ENCODE peak calls at places on chromosome 19, in eight cellular contexts. D is breast epithelium; S is SK-N-SH; Q is fibroblast of lung; J is CD4-positive, alpha-beta memory T cell; R is uterus; W is neural progenitor cell; E is esophagus squamous epithelium. X is an unnamed sample.

GRCh38 chr19:35757231-35757748 is 461 bp upstream of the HSPB6 start:
- DNase-seq in D (no peak), S (peak; percentile 70), Q (peak; percentile 98), J (no peak), R (peak; percentile 98), W (peak; percentile 66), E (no peak), X (peak; percentile 97)

GRCh38 chr19:38634757-38635482 is 12.5 kb upstream of the ACTN4 start:
- DNase-seq in D (peak; percentile 76), S (peak; percentile 87), Q (peak; percentile 64), J (peak; percentile 59), R (peak; percentile 72), W (peak; percentile 67), E (no peak), X (peak; percentile 85)

GRCh38 chr19:55459551-55459949 is 1.9 kb downstream of the ISOC2 start:
- DNase-seq in D (no peak), S (no peak), Q (no peak), J (peak; percentile 11), R (no peak), W (no peak), E (no peak), X (no peak)

GRCh38 chr19:43664008-43664407 is 6.0 kb downstream of the PLAUR start:
- DNase-seq in D (no peak), S (no peak), Q (no peak), J (peak; percentile 88), R (no peak), W (no peak), E (no peak), X (no peak)

GRCh38 chr19:49591731-49592485 is 926 bp downstream of the PRR12 start:
- DNase-seq in D (no peak), S (peak; percentile 62), Q (peak; percentile 38), J (peak; percentile 61), R (peak; percentile 51), W (peak; percentile 71), E (no peak), X (no peak)

GRCh38 chr19:33359581-33359980 is 13.9 kb upstream of the CEBPG start:
- DNase-seq in D (no peak), S (no peak), Q (no peak), J (no peak), R (no peak), W (no peak), E (no peak), X (no peak)

GRCh38 chr19:54461201-54462071 is 2.1 kb downstream of the LENG9 start:
- DNase-seq in D (no peak), S (no peak), Q (peak; percentile 90), J (no peak), R (no peak), W (no peak), E (no peak), X (no peak)

GRCh38 chr19:13082192-13083007 is 20.3 kb downstream of the LYL1 start:
- DNase-seq in D (no peak), S (peak; percentile 66), Q (peak; percentile 53), J (no peak), R (peak; percentile 71), W (peak; percentile 74), E (no peak), X (no peak)

GRCh38 chr19:56333506-56333905 is 18.9 kb upstream of the ZSCAN5A start:
- DNase-seq in D (no peak), S (peak; percentile 64), Q (peak; percentile 62), J (no peak), R (no peak), W (peak; percentile 48), E (no peak), X (no peak)

GRCh38 chr19:5092444-5092843 is 123.5 kb downstream of the KDM4B start:
- DNase-seq in D (no peak), S (no peak), Q (no peak), J (no peak), R (no peak), W (no peak), E (no peak), X (no peak)

GRCh38 chr19:16587031-16588023 is 15.1 kb upstream of the SLC35E1 start:
- DNase-seq in D (no peak), S (no peak), Q (peak; percentile 9), J (peak; percentile 87), R (no peak), W (no peak), E (no peak), X (peak; percentile 77)

GRCh38 chr19:45008554-45008953 is 7.3 kb downstream of the RELB start:
- DNase-seq in D (no peak), S (no peak), Q (no peak), J (no peak), R (no peak), W (no peak), E (no peak), X (no peak)

GRCh38 chr19:51535535-51535934 is 4.1 kb upstream of the SIGLEC6 start:
- DNase-seq in D (no peak), S (no peak), Q (no peak), J (no peak), R (no peak), W (no peak), E (no peak), X (no peak)

GRCh38 chr19:10227215-10227971 is 3.7 kb downstream of the S1PR2 start:
- DNase-seq in D (no peak), S (peak; percentile 74), Q (peak; percentile 71), J (no peak), R (peak; percentile 46), W (no peak), E (no peak), X (no peak)

GRCh38 chr19:10471909-10472308 is 31.2 kb downstream of the KEAP1 start:
- DNase-seq in D (no peak), S (peak; percentile 65), Q (peak; percentile 56), J (no peak), R (no peak), W (no peak), E (no peak), X (no peak)

GRCh38 chr19:34178276-34178614 is 5.9 kb downstream of the LSM14A start:
- DNase-seq in D (no peak), S (no peak), Q (no peak), J (no peak), R (no peak), W (no peak), E (no peak), X (no peak)

GRCh38 chr19:48591021-48591420 is 15.5 kb upstream of the SPACA4 start:
- DNase-seq in D (no peak), S (no peak), Q (no peak), J (no peak), R (no peak), W (no peak), E (no peak), X (no peak)

GRCh38 chr19:41248895-41249294 is 15.3 kb upstream of the HNRNPUL1 start:
- DNase-seq in D (no peak), S (no peak), Q (no peak), J (no peak), R (no peak), W (no peak), E (no peak), X (no peak)

GRCh38 chr19:38265213-38265861 is 964 bp downstream of the SPINT2 start:
- DNase-seq in D (no peak), S (no peak), Q (no peak), J (no peak), R (no peak), W (no peak), E (no peak), X (peak; percentile 25)

GRCh38 chr19:49073514-49074378 is 1.2 kb upstream of the KCNA7 start:
- DNase-seq in D (no peak), S (peak; percentile 50), Q (no peak), J (no peak), R (no peak), W (peak; percentile 60), E (no peak), X (no peak)

GRCh38 chr19:33438016-33438671 is 64.6 kb downstream of the CEBPG start:
- DNase-seq in D (peak; percentile 22), S (peak; percentile 89), Q (no peak), J (no peak), R (no peak), W (no peak), E (no peak), X (no peak)

GRCh38 chr19:53432088-53432661 is 391 bp downstream of the ZNF761 start:
- DNase-seq in D (no peak), S (peak; percentile 50), Q (peak; percentile 11), J (peak; percentile 50), R (no peak), W (peak; percentile 54), E (no peak), X (peak; percentile 65)

GRCh38 chr19:38852231-38853044 is 2.7 kb upstream of the HNRNPL start:
- DNase-seq in D (peak; percentile 68), S (peak; percentile 43), Q (peak; percentile 60), J (peak; percentile 83), R (peak; percentile 63), W (peak; percentile 60), E (no peak), X (peak; percentile 80)

GRCh38 chr19:36032251-36033104 is at the start of gene CLIP3:
- DNase-seq in D (no peak), S (peak; percentile 100), Q (peak; percentile 63), J (no peak), R (peak; percentile 81), W (peak; percentile 91), E (no peak), X (peak; percentile 12)

GRCh38 chr19:53019684-53020083 is 6.0 kb downstream of the ERVV-1 start:
- DNase-seq in D (no peak), S (no peak), Q (no peak), J (no peak), R (no peak), W (peak; percentile 64), E (no peak), X (no peak)

DNA sequence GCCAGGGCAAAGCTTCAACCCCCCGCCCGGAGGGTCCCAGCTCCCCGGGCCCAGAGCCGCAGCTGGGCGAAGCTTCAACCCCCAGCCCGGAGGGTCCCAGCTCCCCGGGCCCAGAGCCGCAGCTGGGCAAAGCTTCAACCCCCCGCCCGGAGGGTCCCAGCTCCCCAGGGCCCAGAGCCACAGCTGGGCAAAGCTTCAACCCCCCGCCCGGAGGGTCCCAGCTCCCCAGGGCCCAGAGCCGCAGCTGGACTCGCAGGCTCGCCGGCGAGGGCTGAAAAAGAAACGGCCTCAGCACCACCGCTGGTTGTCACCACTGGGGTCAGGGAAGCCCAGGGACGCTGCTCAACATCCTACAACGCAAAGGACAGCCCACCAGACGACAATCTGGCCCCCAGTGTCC is 5.2 kb downstream of the REXO1 start:
- DNase-seq in D (no peak), S (no peak), Q (no peak), J (no peak), R (no peak), W (no peak), E (no peak), X (no peak)
- H3K4me1 ChIP-seq in D (peaks cover 50% of the 10 kb centered on the region), S (peaks cover 18% of the 10 kb centered on the region), Q (peaks cover 5% of the 10 kb centered on the region), J (peaks cover 67% of the 10 kb centered on the region), R (peaks cover 37% of the 10 kb centered on the region), W (peaks cover 13% of the 10 kb centered on the region), E (peaks cover 96% of the 10 kb centered on the region), X (peaks cover 37% of the 10 kb centered on the region)

GRCh38 chr19:29690842-29691241 is 24.2 kb downstream of the C19orf12 start:
- DNase-seq in D (no peak), S (no peak), Q (peak; percentile 66), J (peak; percentile 61), R (no peak), W (peak; percentile 37), E (no peak), X (no peak)
- H3K4me1 ChIP-seq in D (no peaks in the 10 kb centered on the region), S (peaks cover 7% of the 10 kb centered on the region), Q (peaks cover 9% of the 10 kb centered on the region), J (peaks cover 12% of the 10 kb centered on the region), R (no peaks in the 10 kb centered on the region), W (no peaks in the 10 kb centered on the region), E (peaks cover 23% of the 10 kb centered on the region), X (peaks cover 17% of the 10 kb centered on the region)

GRCh38 chr19:3350014-3350663 is 16.2 kb upstream of the NFIC start:
- DNase-seq in D (no peak), S (no peak), Q (peak; percentile 69), J (no peak), R (no peak), W (no peak), E (no peak), X (no peak)
- H3K4me1 ChIP-seq in D (peaks cover 22% of the 10 kb centered on the region), S (no peaks in the 10 kb centered on the region), Q (peaks cover 9% of the 10 kb centered on the region), J (no peaks in the 10 kb centered on the region), R (peaks cover 5% of the 10 kb centered on the region), W (no peaks in the 10 kb centered on the region), E (peaks cover 49% of the 10 kb centered on the region), X (peaks cover 12% of the 10 kb centered on the region)

GRCh38 chr19:30356951-30357579 is 15.1 kb upstream of the ZNF536 start:
- DNase-seq in D (peak; percentile 24), S (no peak), Q (no peak), J (no peak), R (no peak), W (no peak), E (no peak), X (no peak)
- H3K4me1 ChIP-seq in D (no peaks in the 10 kb centered on the region), S (peaks cover 26% of the 10 kb centered on the region), Q (no peaks in the 10 kb centered on the region), J (no peaks in the 10 kb centered on the region), R (no peaks in the 10 kb centered on the region), W (peaks cover 23% of the 10 kb centered on the region), E (peaks cover 17% of the 10 kb centered on the region), X (no peaks in the 10 kb centered on the region)